ENCODE peak calls at places on chromosomes 2 and 18, in nine cellular contexts. D, P, B, S, T, G, Z, K and U are unnamed samples.

GRCh38 chr2:221096651-221097567 is 475.2 kb downstream of the EPHA4 start:
- DNase-seq in Z (no peak), S (no peak), K (no peak), D (no peak), P (no peak), B (no peak), G (no peak), T (no peak), U (no peak)

GRCh38 chr2:8019934-8020333 is 661.9 kb upstream of the ID2 start:
- DNase-seq in B (no peak), K (no peak), G (no peak), P (no peak), T (no peak), Z (no peak), D (no peak), S (no peak), U (no peak)

GRCh38 chr2:189402932-189403331 is 38.3 kb upstream of the WDR75 start:
- DNase-seq in B (no peak), Z (no peak), G (no peak), T (no peak), P (no peak), K (no peak), S (no peak), D (no peak), U (no peak)

GRCh38 chr2:213036836-213037235 is 114.6 kb downstream of the IKZF2 start:
- DNase-seq in B (no peak), D (no peak), S (no peak), P (no peak), G (no peak), T (no peak), K (peak; percentile 18), Z (no peak), U (no peak)

GRCh38 chr2:146870691-146871090 is 974.1 kb upstream of the ACVR2A start:
- DNase-seq in T (no peak), G (no peak), D (no peak), P (no peak), Z (no peak), S (no peak), K (no peak), B (no peak), U (no peak)

GRCh38 chr2:88540346-88540745 is 86.9 kb downstream of the EIF2AK3 start:
- DNase-seq in T (no peak), Z (no peak), G (no peak), P (no peak), K (no peak), B (no peak), D (no peak), S (no peak), U (no peak)

GRCh38 chr2:218960196-218961165 is 1.0 kb downstream of the CDK5R2 start:
- DNase-seq in S (no peak), P (no peak), D (no peak), G (no peak), Z (no peak), T (no peak), B (no peak), K (no peak), U (no peak)

GRCh38 chr2:11539317-11540147 is 5.7 kb downstream of the GREB1 start:
- DNase-seq in G (no peak), Z (no peak), S (no peak), K (no peak), P (no peak), T (peak; percentile 90), B (no peak), D (peak; percentile 96), U (peak; percentile 76)

GRCh38 chr2:237791977-237792727 is 6.4 kb upstream of the RBM44 start:
- DNase-seq in Z (no peak), P (no peak), B (peak; percentile 30), G (no peak), D (peak; percentile 77), K (no peak), S (no peak), T (no peak), U (no peak)

GRCh38 chr2:65456074-65456473 is 23.7 kb upstream of the SPRED2 start:
- DNase-seq in S (no peak), D (no peak), Z (no peak), P (no peak), T (no peak), B (no peak), G (no peak), K (no peak), U (no peak)

GRCh38 chr18:48974304-48975220 is 23.8 kb upstream of the SMAD7 start:
- DNase-seq in S (no peak), G (no peak), T (peak; percentile 59), K (no peak), Z (no peak), P (peak; percentile 76), B (peak; percentile 59), D (no peak), U (no peak)

GRCh38 chr2:29117636-29118303 is 2.6 kb downstream of the CLIP4 start:
- DNase-seq in B (peak; percentile 46), S (no peak), G (no peak), K (no peak), T (no peak), D (peak; percentile 72), Z (no peak), P (no peak), U (no peak)
- H3K27ac ChIP-seq in B (peak overlapping the region; percentile 94), S (no peak overlapping the region), G (no peak overlapping the region), K (peak overlapping the region; percentile 82), T (no peak overlapping the region), D (no peak overlapping the region), Z (peak overlapping the region; percentile 81), P (peak overlapping the region; percentile 92), U (peak overlapping the region; percentile 98)

DNA sequence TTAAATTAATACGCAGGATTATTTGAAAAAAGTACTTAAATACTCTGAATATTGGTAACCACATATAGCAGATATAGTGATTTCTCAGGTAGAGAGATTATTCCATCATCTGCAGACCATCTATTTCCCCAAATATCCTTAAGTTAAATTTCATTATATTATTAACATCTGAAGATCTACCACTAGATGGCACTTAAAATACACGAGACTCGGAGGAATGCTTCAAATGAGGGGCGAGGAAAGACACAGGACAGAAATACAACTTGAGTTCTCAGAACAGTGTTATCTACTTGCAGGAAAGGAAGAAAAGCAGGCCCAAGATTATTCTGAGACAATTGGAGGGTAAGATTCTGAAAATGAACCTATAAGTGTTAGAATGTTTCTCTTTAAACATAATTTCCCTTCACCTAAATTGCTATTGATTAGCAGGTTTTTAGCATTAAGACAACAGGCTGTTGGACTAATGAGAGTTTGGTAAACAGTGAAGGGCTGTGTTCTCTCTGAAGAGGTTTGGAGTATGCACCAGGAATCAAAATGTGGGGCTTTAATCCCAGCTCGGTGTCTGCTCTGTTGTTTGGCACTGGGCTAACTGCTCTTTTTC is 76.9 kb upstream of the GCFC2 start:
- DNase-seq in S (no peak), G (no peak), B (peak; percentile 59), T (no peak), P (no peak), D (peak; percentile 44), Z (no peak), K (no peak), U (no peak)
- TF ChIP-seq CTCF in S (peak; percentile 30), G (no peak), B (peak; percentile 71), T (no peak), P (peak; percentile 58), D (peak; percentile 70), Z (no peak), K (peak; percentile 65), U (peak; percentile 34)

GRCh38 chr2:28399289-28399688 is 6.6 kb downstream of the FOSL2 start:
- DNase-seq in P (peak; percentile 47), K (no peak), B (no peak), S (no peak), G (no peak), Z (no peak), D (no peak), T (no peak), U (no peak)

GRCh38 chr2:28401411-28401810 is 8.8 kb downstream of the FOSL2 start:
- DNase-seq in D (no peak), T (no peak), K (no peak), S (no peak), Z (no peak), B (no peak), P (no peak), G (no peak), U (no peak)

GRCh38 chr2:28400921-28401320 is 8.3 kb downstream of the FOSL2 start:
- DNase-seq in Z (no peak), D (no peak), B (no peak), K (no peak), G (no peak), P (peak; percentile 30), S (no peak), T (no peak), U (no peak)

GRCh38 chr2:28400434-28400833 is 7.8 kb downstream of the FOSL2 start:
- DNase-seq in T (no peak), Z (no peak), P (peak; percentile 30), S (no peak), B (no peak), K (no peak), D (no peak), G (no peak), U (no peak)

DNA sequence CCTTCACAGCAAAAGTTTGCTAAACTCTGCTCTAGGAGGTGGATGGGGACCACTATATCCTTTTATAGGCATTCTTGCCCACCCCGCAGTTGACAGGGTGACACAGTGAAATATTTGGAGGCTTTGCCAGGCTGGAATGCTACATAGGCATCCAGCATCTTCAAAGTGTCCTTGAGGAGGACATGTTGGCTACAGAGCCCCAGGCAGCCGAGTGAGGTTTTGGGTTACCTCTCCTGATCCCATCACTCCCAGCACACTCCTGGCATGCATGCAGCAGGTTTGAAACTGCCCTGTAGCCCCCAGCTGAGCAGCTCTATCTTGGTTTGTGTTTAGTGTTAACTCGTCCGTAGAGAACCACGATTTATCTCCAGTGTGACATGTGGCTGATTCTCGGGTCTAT is 7.3 kb downstream of the FOSL2 start:
- DNase-seq in G (peak; percentile 29), D (no peak), Z (no peak), T (no peak), S (no peak), K (no peak), B (no peak), P (peak; percentile 51), U (no peak)
- H3K27ac ChIP-seq in G (no peak overlapping the region), D (no peak overlapping the region), Z (peak overlapping the region; percentile 87), T (no peak overlapping the region), S (no peak overlapping the region), K (peak overlapping the region; percentile 31), B (peak overlapping the region; percentile 100), P (peak overlapping the region; percentile 100), U (peak overlapping the region; percentile 100)

GRCh38 chr2:182133195-182133891 is 147.7 kb downstream of the PPP1R1C start:
- DNase-seq in S (no peak), K (no peak), Z (no peak), G (no peak), D (no peak), T (no peak), P (no peak), B (no peak), U (no peak)

GRCh38 chr2:182129188-182129707 is 143.6 kb downstream of the PPP1R1C start:
- DNase-seq in B (no peak), G (no peak), K (no peak), P (no peak), D (no peak), S (no peak), Z (no peak), T (no peak), U (no peak)

GRCh38 chr2:182134201-182134600 is 148.5 kb downstream of the PPP1R1C start:
- DNase-seq in D (no peak), K (no peak), P (no peak), S (no peak), T (no peak), Z (no peak), G (no peak), B (no peak), U (no peak)

DNA sequence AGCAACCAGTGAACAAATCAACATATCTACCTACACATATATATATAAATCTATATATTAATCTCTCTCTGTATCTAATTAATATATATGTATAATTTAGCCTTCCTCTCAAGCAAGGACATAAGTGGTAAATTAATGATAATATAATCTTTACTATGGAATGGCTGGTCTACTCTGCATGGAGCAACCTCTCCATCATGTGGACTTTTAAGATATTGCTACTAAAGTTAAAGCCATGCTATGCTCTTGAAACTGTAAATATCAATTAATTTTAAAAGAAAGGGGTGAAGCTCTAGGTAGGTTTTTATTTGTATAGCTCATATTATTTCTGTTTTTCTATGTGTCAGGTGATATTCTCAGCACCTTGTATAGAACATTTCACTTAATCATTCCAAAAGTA is 147.0 kb downstream of the PPP1R1C start:
- DNase-seq in S (no peak), B (no peak), P (no peak), D (no peak), G (no peak), Z (no peak), T (no peak), K (no peak), U (no peak)
- TF ChIP-seq CTCF in S (no peak), B (peak; percentile 28), P (no peak), D (no peak), G (no peak), Z (no peak), T (no peak), K (peak; percentile 68), U (no peak)